ENCODE peak calls at places on chromosomes 2 and 18, in seven cellular contexts. One of them, this sample, is unnamed.
A peak's percentile ranks its signal among the peaks of the same experiment; 100 is the strongest.

GRCh38 chr2:176162911-176163654 is 6.0 kb downstream of the HOXD3 start:
- DNase-seq in cardiac muscle cell: no peak
- DNase-seq in pancreas: no peak
- DNase-seq in heart left ventricle: no peak
- DNase-seq in neural progenitor cell: peak; percentile 43
- DNase-seq in SJSA1: no peak
- DNase-seq in osteoblast: no peak
- DNase-seq in this sample: no peak

GRCh38 chr18:26096852-26097251 is 6.4 kb upstream of the SS18 start:
- DNase-seq in neural progenitor cell: no peak
- DNase-seq in cardiac muscle cell: no peak
- DNase-seq in heart left ventricle: no peak
- DNase-seq in pancreas: no peak
- DNase-seq in SJSA1: no peak
- DNase-seq in osteoblast: no peak
- DNase-seq in this sample: no peak

GRCh38 chr18:2087877-2088673 is 483.2 kb downstream of the METTL4 start:
- DNase-seq in SJSA1: no peak
- DNase-seq in pancreas: no peak
- DNase-seq in heart left ventricle: no peak
- DNase-seq in neural progenitor cell: no peak
- DNase-seq in osteoblast: peak; percentile 19
- DNase-seq in cardiac muscle cell: no peak
- DNase-seq in this sample: no peak

GRCh38 chr2:39867268-39867667 is 88.2 kb upstream of the THUMPD2 start:
- DNase-seq in neural progenitor cell: no peak
- DNase-seq in cardiac muscle cell: no peak
- DNase-seq in pancreas: no peak
- DNase-seq in SJSA1: no peak
- DNase-seq in osteoblast: no peak
- DNase-seq in heart left ventricle: no peak
- DNase-seq in this sample: no peak

GRCh38 chr2:234241656-234242445 is 191.3 kb downstream of the SPP2 start:
- DNase-seq in osteoblast: peak; percentile 77
- DNase-seq in cardiac muscle cell: no peak
- DNase-seq in heart left ventricle: no peak
- DNase-seq in neural progenitor cell: peak; percentile 37
- DNase-seq in SJSA1: peak; percentile 69
- DNase-seq in pancreas: no peak
- DNase-seq in this sample: no peak

GRCh38 chr2:221549143-221549542 is 23.0 kb downstream of the EPHA4 start:
- DNase-seq in heart left ventricle: no peak
- DNase-seq in SJSA1: no peak
- DNase-seq in pancreas: no peak
- DNase-seq in neural progenitor cell: no peak
- DNase-seq in osteoblast: no peak
- DNase-seq in cardiac muscle cell: no peak
- DNase-seq in this sample: no peak

GRCh38 chr2:122238006-122238559 is 482.6 kb downstream of the TSN start:
- DNase-seq in heart left ventricle: no peak
- DNase-seq in neural progenitor cell: no peak
- DNase-seq in osteoblast: no peak
- DNase-seq in pancreas: no peak
- DNase-seq in cardiac muscle cell: no peak
- DNase-seq in SJSA1: no peak
- DNase-seq in this sample: no peak

GRCh38 chr18:79852561-79853302 is 55.0 kb downstream of the KCNG2 start:
- DNase-seq in cardiac muscle cell: no peak
- DNase-seq in osteoblast: peak; percentile 81
- DNase-seq in heart left ventricle: no peak
- DNase-seq in SJSA1: peak; percentile 34
- DNase-seq in pancreas: no peak
- DNase-seq in neural progenitor cell: no peak
- DNase-seq in this sample: no peak

GRCh38 chr2:230713331-230714121 is 884 bp downstream of the CAB39 start:
- DNase-seq in osteoblast: peak; percentile 85
- DNase-seq in neural progenitor cell: peak; percentile 68
- DNase-seq in cardiac muscle cell: peak; percentile 67
- DNase-seq in heart left ventricle: peak; percentile 77
- DNase-seq in pancreas: peak; percentile 40
- DNase-seq in SJSA1: no peak
- DNase-seq in this sample: peak; percentile 51

GRCh38 chr2:8138923-8139667 is 542.8 kb upstream of the ID2 start:
- DNase-seq in osteoblast: peak; percentile 85
- DNase-seq in heart left ventricle: no peak
- DNase-seq in pancreas: no peak
- DNase-seq in cardiac muscle cell: no peak
- DNase-seq in SJSA1: no peak
- DNase-seq in neural progenitor cell: no peak
- DNase-seq in this sample: no peak

GRCh38 chr2:12685145-12685544 is 31.6 kb upstream of the TRIB2 start:
- DNase-seq in cardiac muscle cell: no peak
- DNase-seq in SJSA1: no peak
- DNase-seq in osteoblast: no peak
- DNase-seq in heart left ventricle: no peak
- DNase-seq in neural progenitor cell: no peak
- DNase-seq in pancreas: no peak
- DNase-seq in this sample: no peak

GRCh38 chr2:150076281-150076680 is 411.2 kb downstream of the RND3 start:
- DNase-seq in neural progenitor cell: no peak
- DNase-seq in SJSA1: peak; percentile 45
- DNase-seq in cardiac muscle cell: no peak
- DNase-seq in heart left ventricle: no peak
- DNase-seq in osteoblast: peak; percentile 68
- DNase-seq in pancreas: no peak
- DNase-seq in this sample: no peak

GRCh38 chr2:287471-287885 is 413 bp downstream of the ALKAL2 start:
- DNase-seq in SJSA1: no peak
- DNase-seq in osteoblast: peak; percentile 83
- DNase-seq in pancreas: no peak
- DNase-seq in heart left ventricle: no peak
- DNase-seq in neural progenitor cell: peak; percentile 68
- DNase-seq in cardiac muscle cell: peak; percentile 50
- DNase-seq in this sample: no peak

GRCh38 chr18:33960393-33960792 is 264.3 kb downstream of the NOL4 start:
- DNase-seq in SJSA1: no peak
- DNase-seq in neural progenitor cell: no peak
- DNase-seq in osteoblast: no peak
- DNase-seq in cardiac muscle cell: no peak
- DNase-seq in pancreas: no peak
- DNase-seq in heart left ventricle: no peak
- DNase-seq in this sample: no peak

GRCh38 chr2:159828736-159829135 is 30.7 kb upstream of the CD302 start:
- DNase-seq in pancreas: no peak
- DNase-seq in neural progenitor cell: no peak
- DNase-seq in heart left ventricle: no peak
- DNase-seq in cardiac muscle cell: no peak
- DNase-seq in SJSA1: no peak
- DNase-seq in osteoblast: no peak
- DNase-seq in this sample: no peak

GRCh38 chr2:159832026-159832425 is 34.0 kb upstream of the CD302 start:
- DNase-seq in pancreas: no peak
- DNase-seq in osteoblast: no peak
- DNase-seq in neural progenitor cell: no peak
- DNase-seq in SJSA1: no peak
- DNase-seq in cardiac muscle cell: no peak
- DNase-seq in heart left ventricle: no peak
- DNase-seq in this sample: no peak

DNA sequence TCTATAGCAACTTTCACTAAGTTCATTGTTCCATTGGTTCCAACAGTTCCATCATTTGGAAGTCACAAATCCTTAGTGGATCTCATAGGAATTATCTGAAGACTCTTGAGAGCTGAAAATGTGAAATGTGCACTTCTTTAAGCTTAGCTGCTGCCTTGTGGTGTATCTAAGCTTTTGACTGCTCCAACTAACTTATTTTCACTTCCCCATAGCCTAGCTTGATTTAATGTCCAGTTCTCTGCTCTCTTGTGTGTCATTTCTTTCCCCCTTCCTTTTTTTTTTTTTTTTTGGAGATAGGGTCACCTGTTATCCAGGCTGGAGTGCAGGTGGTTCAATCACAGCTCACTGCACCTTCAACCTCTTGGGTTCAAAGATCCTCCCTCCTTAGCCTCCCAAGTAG is 34.9 kb upstream of the CD302 start:
- DNase-seq in cardiac muscle cell: no peak
- DNase-seq in pancreas: no peak
- DNase-seq in osteoblast: no peak
- DNase-seq in heart left ventricle: no peak
- DNase-seq in SJSA1: no peak
- DNase-seq in neural progenitor cell: no peak
- DNase-seq in this sample: no peak
- H3K9me3 ChIP-seq in cardiac muscle cell: no peaks in the 10 kb centered on the region
- H3K9me3 ChIP-seq in pancreas: no peaks in the 10 kb centered on the region
- H3K9me3 ChIP-seq in osteoblast: no peaks in the 10 kb centered on the region
- H3K9me3 ChIP-seq in heart left ventricle: no peaks in the 10 kb centered on the region
- H3K9me3 ChIP-seq in SJSA1: no peaks in the 10 kb centered on the region
- H3K9me3 ChIP-seq in neural progenitor cell: no peaks in the 10 kb centered on the region
- H3K9me3 ChIP-seq in this sample: no peaks in the 10 kb centered on the region

GRCh38 chr2:27453968-27454367 is 11.8 kb downstream of the KRTCAP3 start:
- DNase-seq in neural progenitor cell: no peak
- DNase-seq in pancreas: no peak
- DNase-seq in cardiac muscle cell: no peak
- DNase-seq in SJSA1: no peak
- DNase-seq in heart left ventricle: no peak
- DNase-seq in osteoblast: no peak
- DNase-seq in this sample: no peak

GRCh38 chr2:27448381-27448780 is 6.2 kb downstream of the KRTCAP3 start:
- DNase-seq in neural progenitor cell: no peak
- DNase-seq in heart left ventricle: no peak
- DNase-seq in pancreas: no peak
- DNase-seq in osteoblast: no peak
- DNase-seq in SJSA1: no peak
- DNase-seq in cardiac muscle cell: no peak
- DNase-seq in this sample: no peak

GRCh38 chr2:27445615-27446014 is 3.4 kb downstream of the KRTCAP3 start:
- DNase-seq in osteoblast: no peak
- DNase-seq in SJSA1: no peak
- DNase-seq in cardiac muscle cell: no peak
- DNase-seq in neural progenitor cell: no peak
- DNase-seq in heart left ventricle: no peak
- DNase-seq in pancreas: no peak
- DNase-seq in this sample: no peak

GRCh38 chr2:27446057-27446456 is 3.9 kb downstream of the KRTCAP3 start:
- DNase-seq in cardiac muscle cell: no peak
- DNase-seq in pancreas: peak; percentile 82
- DNase-seq in neural progenitor cell: no peak
- DNase-seq in SJSA1: no peak
- DNase-seq in heart left ventricle: no peak
- DNase-seq in osteoblast: peak; percentile 66
- DNase-seq in this sample: no peak

DNA sequence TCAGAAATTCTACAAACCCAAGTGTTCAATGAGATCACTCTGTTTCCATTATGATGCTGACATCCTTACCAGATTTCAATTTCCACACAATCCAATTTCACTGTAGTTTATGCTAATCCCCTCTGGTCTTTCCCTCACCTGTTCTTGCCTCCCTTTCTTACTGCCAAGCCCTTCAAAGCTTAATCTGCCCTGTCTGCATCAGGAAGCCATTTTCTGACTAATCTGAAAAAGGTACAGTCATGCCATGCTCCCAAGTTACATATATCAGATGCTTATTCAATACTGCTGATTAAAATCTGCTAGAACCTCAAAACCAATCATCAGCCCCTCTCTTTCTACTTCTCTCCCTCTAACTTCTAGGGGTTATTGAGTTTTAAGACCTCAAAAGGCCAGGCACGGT is 8.9 kb downstream of the KRTCAP3 start:
- DNase-seq in neural progenitor cell: no peak
- DNase-seq in heart left ventricle: no peak
- DNase-seq in osteoblast: no peak
- DNase-seq in cardiac muscle cell: no peak
- DNase-seq in pancreas: no peak
- DNase-seq in SJSA1: no peak
- DNase-seq in this sample: no peak
- H3K36me3 ChIP-seq in neural progenitor cell: no peaks in the 10 kb centered on the region
- H3K36me3 ChIP-seq in heart left ventricle: no peaks in the 10 kb centered on the region
- H3K36me3 ChIP-seq in osteoblast: peaks cover 39% of the 10 kb centered on the region
- H3K36me3 ChIP-seq in cardiac muscle cell: peaks cover 36% of the 10 kb centered on the region
- H3K36me3 ChIP-seq in pancreas: peaks cover 9% of the 10 kb centered on the region
- H3K36me3 ChIP-seq in SJSA1: peaks cover 43% of the 10 kb centered on the region
- H3K36me3 ChIP-seq in this sample: no peaks in the 10 kb centered on the region

GRCh38 chr2:38409904-38410167 is 32.8 kb upstream of the ATL2 start:
- DNase-seq in neural progenitor cell: no peak
- DNase-seq in osteoblast: no peak
- DNase-seq in SJSA1: no peak
- DNase-seq in cardiac muscle cell: no peak
- DNase-seq in heart left ventricle: no peak
- DNase-seq in pancreas: no peak
- DNase-seq in this sample: no peak
- H3K4me3 ChIP-seq in neural progenitor cell: no peak overlapping the region
- H3K4me3 ChIP-seq in osteoblast: no peak overlapping the region
- H3K4me3 ChIP-seq in SJSA1: no peak overlapping the region
- H3K4me3 ChIP-seq in cardiac muscle cell: no peak overlapping the region
- H3K4me3 ChIP-seq in heart left ventricle: no peak overlapping the region
- H3K4me3 ChIP-seq in pancreas: no peak overlapping the region
- H3K4me3 ChIP-seq in this sample: peak overlapping the region; percentile 63

GRCh38 chr2:67583185-67583584 is 186.1 kb downstream of the ETAA1 start:
- DNase-seq in neural progenitor cell: no peak
- DNase-seq in osteoblast: no peak
- DNase-seq in pancreas: no peak
- DNase-seq in heart left ventricle: no peak
- DNase-seq in SJSA1: no peak
- DNase-seq in cardiac muscle cell: no peak
- DNase-seq in this sample: no peak
- H3K9me3 ChIP-seq in neural progenitor cell: peaks cover 4% of the 10 kb centered on the region
- H3K9me3 ChIP-seq in osteoblast: peaks cover 7% of the 10 kb centered on the region
- H3K9me3 ChIP-seq in pancreas: no peaks in the 10 kb centered on the region
- H3K9me3 ChIP-seq in heart left ventricle: peaks cover 21% of the 10 kb centered on the region
- H3K9me3 ChIP-seq in SJSA1: peaks cover 4% of the 10 kb centered on the region
- H3K9me3 ChIP-seq in cardiac muscle cell: no peaks in the 10 kb centered on the region
- H3K9me3 ChIP-seq in this sample: peaks cover 3% of the 10 kb centered on the region

This sample was measured in OCI-LY7.